ENCODE peak calls at places on chromosomes 12 and 14, in six cellular contexts. C, V, P, I, S and H are unnamed samples.

GRCh38 chr14:103549361-103550311 is 12.8 kb downstream of the BAG5 start:
- DNase-seq in C (no peak), V (peak; percentile 72), P (no peak), I (no peak), S (peak; percentile 53), H (no peak)

GRCh38 chr12:127393896-127394295 is 873.1 kb upstream of the TMEM132C start:
- DNase-seq in C (no peak), V (no peak), P (peak; percentile 86), I (no peak), S (no peak), H (no peak)

GRCh38 chr14:88044129-88044727 is 39.3 kb downstream of the GPR65 start:
- DNase-seq in C (no peak), V (no peak), P (no peak), I (no peak), S (no peak), H (no peak)

GRCh38 chr14:30805284-30805683 is 69.1 kb upstream of the COCH start:
- DNase-seq in C (no peak), V (no peak), P (no peak), I (no peak), S (no peak), H (no peak)

GRCh38 chr14:24052656-24053547 is 1.1 kb downstream of the CARMIL3 start:
- DNase-seq in C (peak; percentile 15), V (peak; percentile 32), P (no peak), I (no peak), S (no peak), H (no peak)

GRCh38 chr12:62983594-62983993 is 48.6 kb upstream of the PPM1H start:
- DNase-seq in C (no peak), V (no peak), P (no peak), I (no peak), S (no peak), H (no peak)

GRCh38 chr14:20782280-20782890 is 1.3 kb downstream of the RNASE6 start:
- DNase-seq in C (no peak), V (no peak), P (no peak), I (no peak), S (no peak), H (peak; percentile 31)

GRCh38 chr12:1875608-1876007 is 42.8 kb downstream of the CACNA2D4 start:
- DNase-seq in C (no peak), V (no peak), P (no peak), I (peak; percentile 7), S (no peak), H (no peak)

GRCh38 chr12:65014504-65015271 is 106.4 kb downstream of the WIF1 start:
- DNase-seq in C (no peak), V (no peak), P (no peak), I (no peak), S (no peak), H (peak; percentile 71)

GRCh38 chr12:50458606-50459005 is 46.2 kb upstream of the DIP2B start:
- DNase-seq in C (no peak), V (no peak), P (peak; percentile 68), I (no peak), S (no peak), H (no peak)

GRCh38 chr14:75163677-75164076 is 12.7 kb downstream of the TMED10 start:
- DNase-seq in C (no peak), V (no peak), P (no peak), I (no peak), S (no peak), H (no peak)

GRCh38 chr12:41514907-41515306 is 326.8 kb downstream of the PDZRN4 start:
- DNase-seq in C (no peak), V (no peak), P (no peak), I (no peak), S (no peak), H (no peak)

GRCh38 chr12:53938276-53939140 is at the start of gene HOXC13:
- DNase-seq in C (peak; percentile 33), V (peak; percentile 93), P (peak; percentile 100), I (no peak), S (peak; percentile 48), H (peak; percentile 14)

GRCh38 chr12:121652767-121653497 is 16.5 kb downstream of the MORN3 start:
- DNase-seq in C (no peak), V (no peak), P (no peak), I (no peak), S (peak; percentile 48), H (no peak)

GRCh38 chr14:90400904-90401561 is 4.2 kb downstream of the CALM1 start:
- DNase-seq in C (no peak), V (no peak), P (peak; percentile 58), I (no peak), S (no peak), H (no peak)

GRCh38 chr12:12990700-12991468 is 9.2 kb downstream of the HEBP1 start:
- DNase-seq in C (no peak), V (no peak), P (no peak), I (peak; percentile 37), S (no peak), H (no peak)

GRCh38 chr14:88667555-88668273 is 104.9 kb downstream of the ZC3H14 start:
- DNase-seq in C (peak; percentile 60), V (peak; percentile 69), P (peak; percentile 70), I (peak; percentile 48), S (peak; percentile 50), H (peak; percentile 67)

GRCh38 chr12:64733857-64734256 is 25.3 kb downstream of the GNS start:
- DNase-seq in C (peak; percentile 79), V (no peak), P (peak; percentile 92), I (no peak), S (peak; percentile 72), H (no peak)

GRCh38 chr12:90261283-90261682 is 552.6 kb upstream of the ATP2B1 start:
- DNase-seq in C (no peak), V (no peak), P (no peak), I (no peak), S (no peak), H (no peak)

GRCh38 chr12:509494-509893 is 49.8 kb downstream of the B4GALNT3 start:
- DNase-seq in C (no peak), V (no peak), P (no peak), I (peak; percentile 57), S (no peak), H (no peak)

GRCh38 chr12:55694188-55694515 is 13.6 kb downstream of the ITGA7 start:
- DNase-seq in C (no peak), V (peak; percentile 51), P (no peak), I (no peak), S (no peak), H (no peak)

GRCh38 chr12:57720606-57721595 is 17.6 kb downstream of the AGAP2 start:
- DNase-seq in C (no peak), V (no peak), P (no peak), I (no peak), S (no peak), H (no peak)

GRCh38 chr12:57724003-57724935 is 14.3 kb downstream of the AGAP2 start:
- DNase-seq in C (no peak), V (no peak), P (no peak), I (no peak), S (no peak), H (no peak)

GRCh38 chr12:57724936-57725740 is 13.4 kb downstream of the AGAP2 start:
- DNase-seq in C (no peak), V (no peak), P (no peak), I (no peak), S (no peak), H (no peak)

GRCh38 chr12:57723630-57723962 is 14.9 kb downstream of the AGAP2 start:
- DNase-seq in C (no peak), V (no peak), P (no peak), I (no peak), S (no peak), H (no peak)

DNA sequence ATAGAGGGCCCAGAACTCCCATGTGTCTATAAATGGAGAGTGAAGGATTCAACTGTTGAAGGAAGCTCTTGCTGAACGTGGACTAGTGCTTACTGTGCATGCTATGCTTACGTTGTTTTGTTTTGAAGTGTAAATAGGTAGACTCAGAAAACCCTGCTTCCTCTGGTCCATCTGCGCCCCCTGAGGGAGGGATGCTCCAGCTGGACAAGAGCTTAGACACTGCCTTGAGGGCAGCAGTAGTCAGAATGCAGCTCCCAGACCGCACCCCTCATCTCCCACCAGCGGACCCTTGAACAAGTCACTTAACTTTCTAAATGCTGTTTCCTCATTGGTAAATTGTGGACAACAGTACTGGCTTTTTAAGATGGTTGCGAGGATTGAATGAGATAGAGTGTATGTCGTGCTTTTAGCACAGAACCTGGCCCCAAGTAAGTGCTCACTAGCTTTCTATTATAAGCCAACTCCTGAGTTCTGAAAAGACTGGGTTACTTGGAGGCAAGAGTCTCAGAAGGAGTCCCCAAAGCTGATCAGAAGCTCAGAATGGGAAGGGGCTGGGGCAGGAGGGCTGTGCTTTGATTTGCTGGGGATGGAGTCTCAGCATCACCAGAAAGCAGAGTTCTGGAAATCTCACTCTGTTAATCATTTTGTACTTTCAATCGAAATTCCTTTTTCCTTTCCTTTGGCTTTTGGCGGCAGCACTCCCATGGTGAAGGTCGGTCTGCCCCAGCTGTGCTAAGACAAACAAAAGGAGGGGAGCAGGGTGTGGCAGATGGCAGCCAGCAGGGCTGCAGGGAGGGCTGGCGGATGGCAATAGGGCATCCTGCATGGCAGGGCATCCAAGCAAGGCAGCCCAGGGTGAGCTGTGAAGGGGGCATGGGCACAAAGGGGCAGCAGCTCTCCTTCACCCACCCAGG is 15.6 kb downstream of the AGAP2 start:
- DNase-seq in C (no peak), V (no peak), P (no peak), I (no peak), S (no peak), H (no peak)
- H3K27ac ChIP-seq in C (no peak overlapping the region), V (no peak overlapping the region), P (no peak overlapping the region), I (no peak overlapping the region), S (no peak overlapping the region), H (no peak overlapping the region)

GRCh38 chr14:94471045-94471444 is 5.0 kb downstream of the SERPINA9 start:
- DNase-seq in C (no peak), V (no peak), P (no peak), I (no peak), S (no peak), H (no peak)
- H3K27me3 ChIP-seq in C (no peaks in the 10 kb centered on the region), V (no peaks in the 10 kb centered on the region), P (no peaks in the 10 kb centered on the region), I (peaks cover 6% of the 10 kb centered on the region), S (no peaks in the 10 kb centered on the region), H (no peaks in the 10 kb centered on the region)

DNA sequence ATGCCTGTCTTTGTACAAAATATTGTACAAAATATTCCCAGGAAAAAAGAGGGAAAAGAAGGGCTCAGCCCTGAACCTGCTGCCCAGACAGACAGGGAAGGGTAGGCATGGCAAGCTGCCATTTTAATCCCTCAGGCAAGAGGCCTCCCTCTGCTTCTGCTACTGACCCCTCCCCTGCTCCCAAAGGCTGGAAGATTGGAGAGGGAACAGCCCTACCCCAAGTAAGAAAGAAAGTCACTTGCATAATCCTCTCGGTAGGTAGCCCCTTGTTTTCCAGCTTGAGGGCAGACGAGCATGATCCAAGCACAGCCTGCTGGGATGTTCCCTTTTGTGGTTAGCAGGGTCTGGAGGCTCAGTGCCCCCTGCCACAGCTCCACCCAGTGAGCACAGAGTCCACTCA is 20.7 kb downstream of the ADCY6 start:
- DNase-seq in C (no peak), V (no peak), P (no peak), I (no peak), S (no peak), H (no peak)
- H3K9me3 ChIP-seq in C (no peaks in the 10 kb centered on the region), V (no peaks in the 10 kb centered on the region), P (no peaks in the 10 kb centered on the region), I (no peaks in the 10 kb centered on the region), S (no peaks in the 10 kb centered on the region), H (no peaks in the 10 kb centered on the region)

DNA sequence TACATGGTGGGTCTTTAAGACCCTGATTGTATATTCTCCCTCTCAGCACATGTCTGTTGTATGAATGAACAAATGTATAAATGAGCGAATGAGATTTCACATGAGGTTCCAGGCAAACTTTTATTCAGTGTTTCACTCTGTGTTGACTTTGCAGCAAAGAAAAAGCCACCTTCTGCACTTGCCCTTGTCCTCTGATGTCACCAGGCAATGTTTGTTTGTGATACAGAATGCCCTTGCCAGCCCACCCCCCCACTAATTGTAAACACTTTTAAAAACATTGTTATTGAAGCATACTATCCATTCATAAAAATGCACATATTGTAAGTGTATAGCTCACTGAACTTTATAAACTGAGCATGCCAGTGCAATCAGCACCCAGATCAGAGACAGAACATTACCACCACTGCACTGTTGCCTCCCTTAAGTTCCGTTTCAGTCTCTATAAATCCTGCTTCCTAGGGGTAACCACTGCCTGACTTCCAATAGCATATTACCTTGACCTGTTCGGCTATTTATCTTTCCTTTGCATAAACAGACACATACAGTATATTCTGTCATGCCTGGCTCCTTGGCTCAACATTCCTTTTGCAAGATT is 11.3 kb upstream of the LTA4H start:
- DNase-seq in C (no peak), V (no peak), P (no peak), I (no peak), S (no peak), H (no peak)
- H3K27ac ChIP-seq in C (no peak overlapping the region), V (no peak overlapping the region), P (peak overlapping the region; percentile 91), I (peak overlapping the region; percentile 92), S (no peak overlapping the region), H (no peak overlapping the region)